ENCODE peak calls at places on chromosomes 6 and 20, in nine cellular contexts. P is Peyer's patch, F is tibial artery, Y is NCI-H146, C is GM04503, L is sigmoid colon, M is cardiac fibroblast, J is NAMALWA, U is pons. K is an unnamed sample.

GRCh38 chr20:53599910-53600632 is 6.4 kb upstream of the ZNF217 start:
- DNase-seq in L (no peak), J (no peak), Y (no peak), C (no peak), U (no peak), M (no peak), F (peak), P (peak), K (no peak)

GRCh38 chr20:60249436-60249835 is 291.2 kb downstream of the CDH26 start:
- DNase-seq in F (no peak), C (peak), U (no peak), J (no peak), P (no peak), M (peak), L (no peak), Y (no peak), K (peak)

GRCh38 chr6:56297022-56297995 is 49.9 kb upstream of the COL21A1 start:
- DNase-seq in C (no peak), Y (no peak), L (no peak), P (no peak), M (peak), U (no peak), F (no peak), J (no peak), K (no peak)

GRCh38 chr6:41970436-41970846 is 28.8 kb upstream of the CCND3 start:
- DNase-seq in J (no peak), C (peak), U (peak), P (no peak), L (peak), Y (no peak), F (peak), M (peak), K (peak)

GRCh38 chr6:132300323-132300949 is 100.8 kb downstream of the MOXD1 start:
- DNase-seq in U (peak), C (no peak), Y (peak), M (peak), J (peak), L (no peak), P (no peak), F (no peak), K (peak)

GRCh38 chr20:3901028-3901746 is 12.0 kb downstream of the PANK2 start:
- DNase-seq in C (no peak), P (no peak), L (no peak), J (no peak), F (peak), U (peak), Y (no peak), M (no peak), K (no peak)

GRCh38 chr6:106927531-106928398 is 46.8 kb downstream of the CD24 start:
- DNase-seq in Y (peak), U (no peak), M (peak), J (peak), F (no peak), P (peak), L (no peak), C (no peak), K (peak)

GRCh38 chr20:33649201-33649631 is 12.9 kb upstream of the C20orf144 start:
- DNase-seq in U (peak), F (no peak), L (peak), P (no peak), C (no peak), Y (no peak), J (no peak), M (no peak), K (peak)

GRCh38 chr6:112258636-112259336 is 4.4 kb upstream of the LAMA4 start:
- DNase-seq in J (no peak), Y (no peak), M (no peak), C (no peak), U (no peak), P (no peak), F (no peak), L (no peak), K (no peak)

GRCh38 chr20:17611290-17611539 is 41.3 kb downstream of the DSTN start:
- DNase-seq in M (no peak), U (no peak), F (peak), Y (no peak), L (no peak), J (no peak), C (no peak), P (peak), K (no peak)

GRCh38 chr20:54062812-54063280 is 7.5 kb downstream of the BCAS1 start:
- DNase-seq in J (peak), M (peak), P (no peak), C (peak), L (no peak), F (no peak), U (peak), Y (peak), K (peak)

GRCh38 chr6:156189195-156189594 is 588.0 kb upstream of the ARID1B start:
- DNase-seq in P (no peak), U (no peak), C (no peak), Y (peak), M (no peak), L (no peak), F (no peak), J (no peak), K (no peak)

GRCh38 chr6:89281779-89282246 is 33.3 kb downstream of the GABRR2 start:
- DNase-seq in M (peak), P (no peak), C (no peak), L (no peak), F (no peak), Y (peak), U (no peak), J (peak), K (peak)

GRCh38 chr6:54053893-54054391 is 57.3 kb upstream of the MLIP start:
- DNase-seq in M (peak), L (no peak), P (no peak), U (peak), Y (no peak), C (peak), J (no peak), F (peak), K (peak)

K was measured in fibroblast of mammary gland.